ENCODE peak calls at places on chromosomes 16 and 17, in four cellular contexts. S is left ventricle myocardium inferior, O is A549, M is heart right ventricle. G is an unnamed sample.

GRCh38 chr17:16287563-16288027 is 65.7 kb downstream of the CENPV start:
- DNase-seq in M (no peak), O (peak; percentile 60), S (no peak), G (no peak)

GRCh38 chr16:68360547-68360946 is 49.7 kb downstream of the PRMT7 start:
- DNase-seq in S (no peak), O (no peak), M (no peak), G (no peak)

GRCh38 chr17:7825206-7825980 is 8.6 kb upstream of the KDM6B start:
- DNase-seq in S (no peak), M (no peak), O (peak; percentile 47), G (no peak)

GRCh38 chr17:79619636-79620206 is 8.9 kb upstream of the RBFOX3 start:
- DNase-seq in O (no peak), M (no peak), S (no peak), G (no peak)

GRCh38 chr17:49715221-49715620 is 7.5 kb upstream of the SLC35B1 start:
- DNase-seq in M (no peak), S (no peak), O (no peak), G (no peak)

GRCh38 chr17:17320188-17320910 is 17.2 kb downstream of the NT5M start:
- DNase-seq in M (no peak), S (no peak), O (no peak), G (no peak)

GRCh38 chr17:56125830-56126819 is 27.1 kb upstream of the ANKFN1 start:
- DNase-seq in M (no peak), S (no peak), O (peak; percentile 52), G (peak; percentile 67)

GRCh38 chr16:15607700-15608396 is 35.1 kb downstream of the MARF1 start:
- DNase-seq in M (peak; percentile 65), S (peak; percentile 66), O (no peak), G (no peak)

GRCh38 chr17:80237386-80237785 is 17.2 kb downstream of the SLC26A11 start:
- DNase-seq in O (no peak), M (no peak), S (no peak), G (no peak)

GRCh38 chr17:1039511-1040215 is 42.7 kb downstream of the TIMM22 start:
- DNase-seq in O (no peak), S (peak; percentile 82), M (peak; percentile 82), G (no peak)

GRCh38 chr16:15581127-15581815 is 61.7 kb downstream of the MARF1 start:
- DNase-seq in S (no peak), M (no peak), O (no peak), G (no peak)

GRCh38 chr16:49602201-49603041 is 228.8 kb downstream of the C16orf78 start:
- DNase-seq in S (no peak), M (no peak), O (no peak), G (peak; percentile 26)

GRCh38 chr17:48102700-48103378 is 1.6 kb upstream of the CBX1 start:
- DNase-seq in O (peak; percentile 63), M (no peak), S (no peak), G (no peak)

GRCh38 chr16:67804853-67805542 is 1.4 kb downstream of the RANBP10 start:
- DNase-seq in M (no peak), O (no peak), S (no peak), G (no peak)

GRCh38 chr17:31678431-31678830 is 180.6 kb downstream of the COPRS start:
- DNase-seq in M (no peak), S (no peak), O (no peak), G (no peak)

GRCh38 chr17:42543190-42544079 is 7.4 kb downstream of the NAGLU start:
- DNase-seq in S (no peak), O (no peak), M (no peak), G (no peak)

GRCh38 chr16:72935896-72936295 is 112.0 kb downstream of the ZFHX3 start:
- DNase-seq in O (no peak), S (no peak), M (no peak), G (no peak)

GRCh38 chr17:37317867-37318266 is 57.9 kb upstream of the C17orf78 start:
- DNase-seq in S (no peak), M (no peak), O (no peak), G (no peak)

GRCh38 chr17:55734128-55734781 is 11.6 kb upstream of the TMEM100 start:
- DNase-seq in O (no peak), S (no peak), M (no peak), G (no peak)

GRCh38 chr16:77434365-77435239 is at the start of gene ADAMTS18:
- DNase-seq in S (no peak), O (no peak), M (no peak), G (no peak)

GRCh38 chr17:43952351-43952723 is 1.4 kb downstream of the PYY start:
- DNase-seq in O (no peak), M (no peak), S (no peak), G (no peak)
- H3K4me3 ChIP-seq in O (no peak overlapping the region), M (no peak overlapping the region), S (peak overlapping the region; percentile 25), G (no peak overlapping the region)

DNA sequence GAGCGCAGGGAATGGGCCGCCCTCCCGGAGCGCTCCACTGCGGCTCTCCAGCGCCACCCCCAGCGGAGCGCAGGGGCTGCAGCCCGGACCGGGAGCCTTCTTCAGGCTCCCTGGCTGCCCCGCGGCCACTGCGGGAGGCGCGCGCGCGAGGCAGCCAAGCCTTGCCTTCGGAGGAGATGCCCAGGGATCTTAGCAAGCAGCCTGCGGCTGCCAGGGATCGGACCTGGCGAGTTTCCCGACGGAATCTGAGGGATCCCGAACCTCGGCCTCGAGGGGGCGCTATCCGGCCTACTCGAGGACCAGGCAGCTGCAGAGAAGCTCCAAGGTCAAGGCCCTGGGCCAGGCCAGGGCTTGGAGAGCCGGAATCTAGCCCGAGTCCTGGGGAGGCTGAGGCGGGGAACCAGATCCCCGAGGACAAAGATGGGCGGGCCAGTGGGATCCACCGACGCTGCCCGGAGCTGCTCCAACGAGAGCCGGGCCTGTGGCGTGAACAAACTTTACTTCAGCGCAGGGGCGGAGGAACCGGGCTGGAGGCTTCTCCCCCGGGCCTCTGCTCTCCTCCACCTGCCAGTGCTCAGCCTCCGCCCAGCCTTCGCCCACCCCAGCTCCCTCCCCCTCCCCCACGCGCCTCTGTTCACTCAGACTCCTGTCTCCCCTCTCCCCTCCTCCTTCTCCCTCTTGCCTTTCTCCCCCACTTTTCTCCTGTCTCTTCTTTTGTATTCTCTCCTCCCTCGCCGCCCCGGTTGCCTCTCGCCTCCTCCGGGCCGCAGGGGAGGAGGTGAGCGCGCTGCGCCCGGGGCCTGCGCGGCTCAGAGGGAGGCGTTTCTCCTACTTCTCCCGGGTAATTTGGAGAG is at the start of gene IRX6:
- DNase-seq in S (peak; percentile 51), O (peak; percentile 41), M (peak; percentile 68), G (no peak)
- TF ChIP-seq CTCF in S (peak; percentile 58), O (peak; percentile 22), M (peak; percentile 82), G (peak; percentile 31)

GRCh38 chr17:74750039-74750326 is 1.6 kb downstream of the NHERF1 start:
- DNase-seq in O (no peak), M (no peak), S (no peak), G (no peak)
- H3K4me3 ChIP-seq in O (no peak overlapping the region), M (peak overlapping the region; percentile 94), S (peak overlapping the region; percentile 87), G (peak overlapping the region; percentile 99)

GRCh38 chr16:88533381-88533831 is 36.8 kb upstream of the ZC3H18 start:
- DNase-seq in O (no peak), S (no peak), M (no peak), G (no peak)

GRCh38 chr16:88535181-88535856 is 34.9 kb upstream of the ZC3H18 start:
- DNase-seq in O (no peak), S (no peak), M (no peak), G (no peak)

GRCh38 chr16:88535857-88536222 is 34.4 kb upstream of the ZC3H18 start:
- DNase-seq in M (no peak), O (no peak), S (no peak), G (no peak)

GRCh38 chr16:88533945-88534641 is 36.1 kb upstream of the ZC3H18 start:
- DNase-seq in O (peak; percentile 76), M (peak; percentile 84), S (peak; percentile 83), G (no peak)

DNA sequence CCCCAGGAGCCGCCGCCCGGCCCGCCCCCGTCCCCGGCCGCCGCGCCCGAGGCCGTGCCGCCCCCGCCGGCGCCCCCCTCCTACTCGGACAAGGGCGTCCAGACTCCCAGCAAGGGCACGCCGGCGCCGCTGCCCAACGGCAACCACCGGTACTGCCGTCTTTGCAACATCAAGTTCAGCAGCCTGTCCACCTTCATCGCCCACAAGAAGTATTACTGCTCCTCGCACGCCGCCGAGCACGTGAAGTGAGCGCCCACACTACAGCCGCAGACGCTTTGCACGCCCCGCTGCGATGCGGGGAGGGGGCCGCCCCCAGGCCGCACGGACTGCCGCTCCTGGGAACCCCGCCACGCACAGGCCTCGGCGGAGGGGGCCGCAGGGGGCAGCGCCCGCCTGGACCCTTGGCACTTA is 35.5 kb upstream of the ZC3H18 start:
- DNase-seq in O (peak; percentile 69), S (peak; percentile 57), M (peak; percentile 49), G (no peak)
- TF ChIP-seq CTCF in O (peak; percentile 0), S (no peak), M (no peak), G (no peak)

GRCh38 chr16:354971-355441 is 2.5 kb upstream of the AXIN1 start:
- DNase-seq in M (no peak), S (no peak), O (no peak), G (no peak)
- H3K4me3 ChIP-seq in M (no peak overlapping the region), S (no peak overlapping the region), O (no peak overlapping the region), G (no peak overlapping the region)

GRCh38 chr17:28328325-28328724 is 6.9 kb downstream of the IFT20 start:
- DNase-seq in M (no peak), O (no peak), S (no peak), G (peak; percentile 69)

GRCh38 chr17:28325221-28325620 is 6.2 kb downstream of the TMEM97 start:
- DNase-seq in M (no peak), O (no peak), S (no peak), G (no peak)

GRCh38 chr17:28326114-28326513 is 7.1 kb downstream of the TMEM97 start:
- DNase-seq in S (no peak), O (no peak), M (no peak), G (peak; percentile 55)

GRCh38 chr17:28327031-28327607 is 8.1 kb downstream of the TMEM97 start:
- DNase-seq in M (no peak), S (no peak), O (no peak), G (no peak)

GRCh38 chr17:28327709-28328108 is 7.6 kb downstream of the IFT20 start:
- DNase-seq in S (no peak), M (no peak), O (peak; percentile 53), G (no peak)
- TF ChIP-seq CTCF in S (no peak), M (no peak), O (peak; percentile 40), G (no peak)

GRCh38 chr17:75899353-75899752 is 2.6 kb upstream of the TRIM65 start:
- DNase-seq in O (no peak), S (no peak), M (no peak), G (no peak)

GRCh38 chr17:75896360-75897075 is at the start of gene TRIM65:
- DNase-seq in M (peak; percentile 89), O (peak; percentile 83), S (peak; percentile 90), G (peak; percentile 87)

GRCh38 chr17:75898065-75898464 is 1.3 kb upstream of the TRIM65 start:
- DNase-seq in S (no peak), M (no peak), O (no peak), G (no peak)

GRCh38 chr17:75898791-75899190 is 2.0 kb upstream of the TRIM65 start:
- DNase-seq in S (no peak), M (no peak), O (no peak), G (no peak)

GRCh38 chr17:75897076-75898019 is 597 bp upstream of the TRIM65 start:
- DNase-seq in S (no peak), M (no peak), O (no peak), G (no peak)
- H3K4me3 ChIP-seq in S (peak overlapping the region; percentile 75), M (peak overlapping the region; percentile 52), O (peak overlapping the region; percentile 84), G (peak overlapping the region; percentile 88)

G was measured in Caco-2.